ENCODE peak calls at places on chromosomes 11 and 22, in ten cellular contexts. One of them, this sample, is unnamed.

GRCh38 chr22:45867118-45867905 is 109.7 kb downstream of the WNT7B start:
- DNase-seq in uterus: no peak
- DNase-seq in left ventricle myocardium inferior: no peak
- DNase-seq in right cardiac atrium: peak; percentile 64
- DNase-seq in astrocyte: no peak
- DNase-seq in transverse colon: no peak
- DNase-seq in H9: peak; percentile 51
- DNase-seq in tibial artery: no peak
- DNase-seq in cardiac muscle cell: peak; percentile 70
- DNase-seq in kidney: peak; percentile 73
- DNase-seq in this sample: no peak

GRCh38 chr11:44031549-44031948 is 16.2 kb upstream of the ACCSL start:
- DNase-seq in kidney: no peak
- DNase-seq in uterus: no peak
- DNase-seq in astrocyte: no peak
- DNase-seq in right cardiac atrium: no peak
- DNase-seq in H9: no peak
- DNase-seq in transverse colon: no peak
- DNase-seq in cardiac muscle cell: no peak
- DNase-seq in tibial artery: no peak
- DNase-seq in left ventricle myocardium inferior: no peak
- DNase-seq in this sample: no peak

GRCh38 chr11:4748435-4748834 is 21.3 kb downstream of the OR51F1 start:
- DNase-seq in kidney: no peak
- DNase-seq in cardiac muscle cell: no peak
- DNase-seq in uterus: no peak
- DNase-seq in transverse colon: no peak
- DNase-seq in H9: no peak
- DNase-seq in astrocyte: no peak
- DNase-seq in tibial artery: no peak
- DNase-seq in left ventricle myocardium inferior: no peak
- DNase-seq in right cardiac atrium: no peak
- DNase-seq in this sample: no peak

GRCh38 chr11:115784796-115785521 is 280.7 kb upstream of the CADM1 start:
- DNase-seq in kidney: peak; percentile 57
- DNase-seq in left ventricle myocardium inferior: peak; percentile 41
- DNase-seq in right cardiac atrium: peak; percentile 74
- DNase-seq in uterus: peak; percentile 35
- DNase-seq in transverse colon: peak; percentile 32
- DNase-seq in tibial artery: no peak
- DNase-seq in astrocyte: no peak
- DNase-seq in cardiac muscle cell: no peak
- DNase-seq in H9: no peak
- DNase-seq in this sample: no peak

GRCh38 chr11:44638032-44638431 is 72.6 kb downstream of the CD82 start:
- DNase-seq in left ventricle myocardium inferior: no peak
- DNase-seq in H9: no peak
- DNase-seq in astrocyte: no peak
- DNase-seq in uterus: no peak
- DNase-seq in right cardiac atrium: no peak
- DNase-seq in kidney: no peak
- DNase-seq in transverse colon: peak; percentile 56
- DNase-seq in tibial artery: no peak
- DNase-seq in cardiac muscle cell: no peak
- DNase-seq in this sample: no peak

GRCh38 chr11:35330924-35331323 is 88.4 kb downstream of the SLC1A2 start:
- DNase-seq in astrocyte: no peak
- DNase-seq in H9: no peak
- DNase-seq in cardiac muscle cell: no peak
- DNase-seq in tibial artery: no peak
- DNase-seq in right cardiac atrium: no peak
- DNase-seq in kidney: no peak
- DNase-seq in uterus: no peak
- DNase-seq in transverse colon: no peak
- DNase-seq in left ventricle myocardium inferior: no peak
- DNase-seq in this sample: no peak

GRCh38 chr11:132024587-132025295 is 654.3 kb downstream of the NTM start:
- DNase-seq in tibial artery: no peak
- DNase-seq in H9: no peak
- DNase-seq in uterus: no peak
- DNase-seq in cardiac muscle cell: no peak
- DNase-seq in kidney: no peak
- DNase-seq in transverse colon: no peak
- DNase-seq in left ventricle myocardium inferior: no peak
- DNase-seq in right cardiac atrium: no peak
- DNase-seq in astrocyte: peak; percentile 91
- DNase-seq in this sample: no peak

GRCh38 chr11:9825315-9825714 is 161.4 kb downstream of the SWAP70 start:
- DNase-seq in astrocyte: no peak
- DNase-seq in left ventricle myocardium inferior: no peak
- DNase-seq in H9: no peak
- DNase-seq in tibial artery: no peak
- DNase-seq in right cardiac atrium: no peak
- DNase-seq in cardiac muscle cell: no peak
- DNase-seq in uterus: no peak
- DNase-seq in transverse colon: no peak
- DNase-seq in kidney: no peak
- DNase-seq in this sample: no peak

GRCh38 chr22:29041408-29041807 is 20.2 kb downstream of the C22orf31 start:
- DNase-seq in uterus: no peak
- DNase-seq in transverse colon: no peak
- DNase-seq in cardiac muscle cell: no peak
- DNase-seq in H9: no peak
- DNase-seq in right cardiac atrium: no peak
- DNase-seq in astrocyte: peak; percentile 93
- DNase-seq in kidney: no peak
- DNase-seq in left ventricle myocardium inferior: no peak
- DNase-seq in tibial artery: no peak
- DNase-seq in this sample: no peak

GRCh38 chr22:28917747-28918543 is 34.6 kb downstream of the ZNRF3 start:
- DNase-seq in kidney: no peak
- DNase-seq in H9: no peak
- DNase-seq in uterus: no peak
- DNase-seq in cardiac muscle cell: peak; percentile 86
- DNase-seq in tibial artery: no peak
- DNase-seq in transverse colon: peak; percentile 32
- DNase-seq in astrocyte: peak; percentile 66
- DNase-seq in left ventricle myocardium inferior: peak; percentile 28
- DNase-seq in right cardiac atrium: peak; percentile 64
- DNase-seq in this sample: no peak

GRCh38 chr22:37345863-37346514 is 63.7 kb downstream of the CYTH4 start:
- DNase-seq in astrocyte: peak; percentile 98
- DNase-seq in transverse colon: peak; percentile 14
- DNase-seq in cardiac muscle cell: no peak
- DNase-seq in kidney: no peak
- DNase-seq in uterus: no peak
- DNase-seq in H9: no peak
- DNase-seq in tibial artery: no peak
- DNase-seq in left ventricle myocardium inferior: peak; percentile 31
- DNase-seq in right cardiac atrium: no peak
- DNase-seq in this sample: no peak

GRCh38 chr22:45503071-45503815 is 560 bp downstream of the FBLN1 start:
- DNase-seq in cardiac muscle cell: no peak
- DNase-seq in uterus: no peak
- DNase-seq in tibial artery: no peak
- DNase-seq in kidney: peak; percentile 61
- DNase-seq in H9: peak; percentile 61
- DNase-seq in transverse colon: no peak
- DNase-seq in right cardiac atrium: peak; percentile 59
- DNase-seq in astrocyte: no peak
- DNase-seq in left ventricle myocardium inferior: no peak
- DNase-seq in this sample: no peak

GRCh38 chr11:97772696-97773095 is 1248.1 kb upstream of the CNTN5 start:
- DNase-seq in right cardiac atrium: no peak
- DNase-seq in tibial artery: no peak
- DNase-seq in transverse colon: no peak
- DNase-seq in uterus: no peak
- DNase-seq in cardiac muscle cell: peak; percentile 18
- DNase-seq in kidney: no peak
- DNase-seq in H9: no peak
- DNase-seq in left ventricle myocardium inferior: no peak
- DNase-seq in astrocyte: no peak
- DNase-seq in this sample: no peak
- H3K9me3 ChIP-seq in right cardiac atrium: no peaks in the 10 kb centered on the region
- H3K9me3 ChIP-seq in tibial artery: no peaks in the 10 kb centered on the region
- H3K9me3 ChIP-seq in transverse colon: no peaks in the 10 kb centered on the region
- H3K9me3 ChIP-seq in uterus: no peaks in the 10 kb centered on the region
- H3K9me3 ChIP-seq in cardiac muscle cell: no peaks in the 10 kb centered on the region
- H3K9me3 ChIP-seq in kidney: no peaks in the 10 kb centered on the region
- H3K9me3 ChIP-seq in H9: no peaks in the 10 kb centered on the region
- H3K9me3 ChIP-seq in left ventricle myocardium inferior: peaks cover 8% of the 10 kb centered on the region
- H3K9me3 ChIP-seq in astrocyte: no peaks in the 10 kb centered on the region
- H3K9me3 ChIP-seq in this sample: no peaks in the 10 kb centered on the region

GRCh38 chr22:48338793-48339705 is 1488.6 kb downstream of the BRD1 start:
- DNase-seq in astrocyte: no peak
- DNase-seq in cardiac muscle cell: no peak
- DNase-seq in kidney: peak; percentile 41
- DNase-seq in tibial artery: no peak
- DNase-seq in transverse colon: no peak
- DNase-seq in uterus: no peak
- DNase-seq in right cardiac atrium: no peak
- DNase-seq in H9: no peak
- DNase-seq in left ventricle myocardium inferior: no peak
- DNase-seq in this sample: no peak
- H3K9me3 ChIP-seq in astrocyte: peaks cover 2% of the 10 kb centered on the region
- H3K9me3 ChIP-seq in cardiac muscle cell: no peaks in the 10 kb centered on the region
- H3K9me3 ChIP-seq in kidney: no peaks in the 10 kb centered on the region
- H3K9me3 ChIP-seq in tibial artery: no peaks in the 10 kb centered on the region
- H3K9me3 ChIP-seq in transverse colon: no peaks in the 10 kb centered on the region
- H3K9me3 ChIP-seq in uterus: no peaks in the 10 kb centered on the region
- H3K9me3 ChIP-seq in right cardiac atrium: no peaks in the 10 kb centered on the region
- H3K9me3 ChIP-seq in H9: no peaks in the 10 kb centered on the region
- H3K9me3 ChIP-seq in left ventricle myocardium inferior: no peaks in the 10 kb centered on the region
- H3K9me3 ChIP-seq in this sample: no peaks in the 10 kb centered on the region

GRCh38 chr11:118071416-118072030 is 5.4 kb upstream of the TMPRSS4 start:
- DNase-seq in astrocyte: no peak
- DNase-seq in cardiac muscle cell: no peak
- DNase-seq in uterus: no peak
- DNase-seq in transverse colon: no peak
- DNase-seq in H9: no peak
- DNase-seq in tibial artery: no peak
- DNase-seq in right cardiac atrium: no peak
- DNase-seq in left ventricle myocardium inferior: no peak
- DNase-seq in kidney: no peak
- DNase-seq in this sample: no peak

GRCh38 chr11:118076754-118077281 is at the start of gene TMPRSS4:
- DNase-seq in astrocyte: no peak
- DNase-seq in transverse colon: peak; percentile 91
- DNase-seq in cardiac muscle cell: no peak
- DNase-seq in left ventricle myocardium inferior: no peak
- DNase-seq in H9: peak; percentile 46
- DNase-seq in right cardiac atrium: no peak
- DNase-seq in tibial artery: no peak
- DNase-seq in kidney: peak; percentile 92
- DNase-seq in uterus: no peak
- DNase-seq in this sample: no peak

GRCh38 chr11:118074091-118074685 is 2.7 kb upstream of the TMPRSS4 start:
- DNase-seq in tibial artery: no peak
- DNase-seq in kidney: no peak
- DNase-seq in astrocyte: no peak
- DNase-seq in transverse colon: no peak
- DNase-seq in uterus: no peak
- DNase-seq in right cardiac atrium: no peak
- DNase-seq in H9: no peak
- DNase-seq in cardiac muscle cell: no peak
- DNase-seq in left ventricle myocardium inferior: no peak
- DNase-seq in this sample: no peak

GRCh38 chr11:118074785-118075184 is 2.1 kb upstream of the TMPRSS4 start:
- DNase-seq in H9: no peak
- DNase-seq in tibial artery: no peak
- DNase-seq in cardiac muscle cell: no peak
- DNase-seq in transverse colon: peak; percentile 55
- DNase-seq in kidney: peak; percentile 84
- DNase-seq in right cardiac atrium: no peak
- DNase-seq in astrocyte: no peak
- DNase-seq in left ventricle myocardium inferior: no peak
- DNase-seq in uterus: no peak
- DNase-seq in this sample: no peak

DNA sequence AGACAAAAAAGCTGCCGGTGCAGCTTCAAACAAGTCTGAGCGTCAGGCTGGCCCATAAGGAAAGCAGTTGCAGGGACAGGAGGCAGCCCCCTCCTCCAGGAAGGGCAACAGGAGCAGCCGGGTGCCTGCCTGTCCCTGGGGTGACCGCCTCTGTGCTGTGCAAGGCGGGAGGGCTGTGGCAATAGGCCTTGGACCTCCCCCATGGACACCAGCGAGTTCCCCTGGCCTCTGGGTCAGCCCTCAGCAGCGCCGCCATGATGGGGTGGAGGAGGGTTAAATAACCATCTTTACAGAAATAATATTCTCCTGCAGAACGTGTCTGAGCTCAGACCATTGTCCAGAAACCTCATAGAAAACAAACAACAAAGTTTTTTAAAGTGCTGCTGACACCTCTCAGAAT is 3.3 kb upstream of the TMPRSS4 start:
- DNase-seq in cardiac muscle cell: no peak
- DNase-seq in astrocyte: no peak
- DNase-seq in H9: no peak
- DNase-seq in left ventricle myocardium inferior: no peak
- DNase-seq in transverse colon: no peak
- DNase-seq in tibial artery: no peak
- DNase-seq in kidney: no peak
- DNase-seq in right cardiac atrium: no peak
- DNase-seq in uterus: no peak
- DNase-seq in this sample: no peak
- H3K9me3 ChIP-seq in cardiac muscle cell: no peaks in the 10 kb centered on the region
- H3K9me3 ChIP-seq in astrocyte: no peaks in the 10 kb centered on the region
- H3K9me3 ChIP-seq in H9: no peaks in the 10 kb centered on the region
- H3K9me3 ChIP-seq in left ventricle myocardium inferior: no peaks in the 10 kb centered on the region
- H3K9me3 ChIP-seq in transverse colon: no peaks in the 10 kb centered on the region
- H3K9me3 ChIP-seq in tibial artery: no peaks in the 10 kb centered on the region
- H3K9me3 ChIP-seq in kidney: no peaks in the 10 kb centered on the region
- H3K9me3 ChIP-seq in right cardiac atrium: no peaks in the 10 kb centered on the region
- H3K9me3 ChIP-seq in uterus: no peaks in the 10 kb centered on the region
- H3K9me3 ChIP-seq in this sample: no peaks in the 10 kb centered on the region

DNA sequence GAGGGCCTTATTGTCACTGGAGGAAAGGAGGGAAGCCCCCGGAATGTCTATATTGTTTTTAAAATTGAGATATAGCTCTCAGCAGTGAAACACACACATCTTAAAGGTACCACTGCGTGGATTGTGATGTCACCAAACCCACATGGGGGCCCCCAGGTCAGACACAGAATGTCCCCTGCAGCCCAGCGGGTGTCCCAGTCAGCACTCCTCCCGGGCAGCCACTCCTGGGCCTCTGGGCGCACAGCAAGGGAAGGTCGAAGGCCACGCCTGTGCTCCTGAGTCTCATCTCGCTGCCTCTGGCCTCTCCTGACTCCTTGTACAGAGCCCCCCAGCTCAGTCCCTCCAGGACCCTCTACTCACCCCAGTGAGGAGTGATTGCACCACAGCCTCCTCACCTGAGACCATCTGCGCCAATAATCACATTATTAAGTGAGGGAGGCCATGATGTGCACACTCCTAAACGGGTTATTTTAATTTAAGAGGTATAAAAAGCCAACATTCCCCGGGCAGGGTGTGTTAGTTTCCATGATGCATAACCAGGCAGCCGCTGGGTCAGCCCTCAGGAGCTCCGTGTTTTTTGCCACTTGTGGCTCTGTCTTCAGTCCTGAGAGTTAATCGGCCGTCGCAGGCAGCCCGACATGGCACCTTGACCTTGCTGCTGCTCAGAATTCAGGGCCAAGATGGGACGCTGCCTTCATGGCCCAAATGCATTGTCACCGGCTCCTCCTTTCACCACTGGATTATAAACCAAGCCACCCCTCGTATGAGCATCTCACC is 1089.3 kb downstream of the BRD1 start:
- DNase-seq in transverse colon: no peak
- DNase-seq in left ventricle myocardium inferior: no peak
- DNase-seq in kidney: peak; percentile 57
- DNase-seq in uterus: no peak
- DNase-seq in H9: no peak
- DNase-seq in astrocyte: no peak
- DNase-seq in cardiac muscle cell: no peak
- DNase-seq in right cardiac atrium: no peak
- DNase-seq in tibial artery: no peak
- DNase-seq in this sample: no peak
- H3K9me3 ChIP-seq in transverse colon: no peaks in the 10 kb centered on the region
- H3K9me3 ChIP-seq in left ventricle myocardium inferior: peaks cover 6% of the 10 kb centered on the region
- H3K9me3 ChIP-seq in kidney: no peaks in the 10 kb centered on the region
- H3K9me3 ChIP-seq in uterus: no peaks in the 10 kb centered on the region
- H3K9me3 ChIP-seq in H9: no peaks in the 10 kb centered on the region
- H3K9me3 ChIP-seq in astrocyte: peaks cover 7% of the 10 kb centered on the region
- H3K9me3 ChIP-seq in cardiac muscle cell: no peaks in the 10 kb centered on the region
- H3K9me3 ChIP-seq in right cardiac atrium: no peaks in the 10 kb centered on the region
- H3K9me3 ChIP-seq in tibial artery: no peaks in the 10 kb centered on the region
- H3K9me3 ChIP-seq in this sample: no peaks in the 10 kb centered on the region